ENCODE peak calls at places on chromosomes 11 and 22, in eight cellular contexts. E is A549, M is endothelial cell of umbilical vein, G is HCT116, L is GM12891, P is body of pancreas, X is vagina, U is ovary. K is an unnamed sample.

GRCh38 chr11:108923413-108923812 is 258.5 kb downstream of the DDX10 start:
- DNase-seq in E (no peak), M (peak), G (no peak), L (no peak), P (no peak), X (no peak), U (no peak), K (no peak)

GRCh38 chr11:110472858-110473257 is 43.1 kb downstream of the FDX1 start:
- DNase-seq in E (no peak), M (no peak), G (no peak), L (no peak), P (peak), X (no peak), U (no peak), K (no peak)

GRCh38 chr11:44868021-44868420 is 82.7 kb downstream of the TP53I11 start:
- DNase-seq in E (no peak), M (no peak), G (no peak), L (no peak), P (no peak), X (no peak), U (no peak), K (no peak)

GRCh38 chr22:37594237-37594636 is 14.3 kb upstream of the LGALS2 start:
- DNase-seq in E (no peak), M (no peak), G (no peak), L (no peak), P (no peak), X (no peak), U (no peak), K (no peak)

GRCh38 chr11:763549-764321 is 13.6 kb downstream of the GATD1 start:
- DNase-seq in E (no peak), M (no peak), G (no peak), L (no peak), P (no peak), X (peak), U (no peak), K (no peak)

GRCh38 chr11:48093795-48094642 is 113.7 kb downstream of the PTPRJ start:
- DNase-seq in E (no peak), M (no peak), G (no peak), L (no peak), P (peak), X (no peak), U (no peak), K (no peak)

GRCh38 chr22:21942407-21942895 is 10.2 kb downstream of the PPM1F start:
- DNase-seq in E (peak), M (peak), G (peak), L (no peak), P (peak), X (no peak), U (no peak), K (peak)

GRCh38 chr11:62256281-62256680 is 13.7 kb upstream of the SCGB2A2 start:
- DNase-seq in E (no peak), M (no peak), G (no peak), L (no peak), P (no peak), X (no peak), U (no peak), K (no peak)

GRCh38 chr11:27330633-27331270 is 32.3 kb downstream of the CCDC34 start:
- DNase-seq in E (no peak), M (no peak), G (no peak), L (no peak), P (no peak), X (no peak), U (no peak), K (no peak)

GRCh38 chr11:2464451-2465165 is 19.8 kb downstream of the KCNQ1 start:
- DNase-seq in E (no peak), M (no peak), G (no peak), L (no peak), P (no peak), X (no peak), U (no peak), K (no peak)

GRCh38 chr11:111019931-111020381 is 225.6 kb upstream of the POU2AF2 start:
- DNase-seq in E (no peak), M (no peak), G (no peak), L (no peak), P (peak), X (no peak), U (no peak), K (no peak)

GRCh38 chr11:12430912-12431311 is 53.5 kb downstream of the PARVA start:
- DNase-seq in E (peak), M (peak), G (no peak), L (no peak), P (peak), X (no peak), U (peak), K (peak)

GRCh38 chr11:124799384-124800225 is 601 bp downstream of the MSANTD2 start:
- DNase-seq in E (peak), M (peak), G (no peak), L (peak), P (peak), X (no peak), U (no peak), K (no peak)

GRCh38 chr11:31236052-31236652 is 133.4 kb downstream of the DCDC1 start:
- DNase-seq in E (peak), M (peak), G (peak), L (no peak), P (no peak), X (no peak), U (no peak), K (no peak)

DNA sequence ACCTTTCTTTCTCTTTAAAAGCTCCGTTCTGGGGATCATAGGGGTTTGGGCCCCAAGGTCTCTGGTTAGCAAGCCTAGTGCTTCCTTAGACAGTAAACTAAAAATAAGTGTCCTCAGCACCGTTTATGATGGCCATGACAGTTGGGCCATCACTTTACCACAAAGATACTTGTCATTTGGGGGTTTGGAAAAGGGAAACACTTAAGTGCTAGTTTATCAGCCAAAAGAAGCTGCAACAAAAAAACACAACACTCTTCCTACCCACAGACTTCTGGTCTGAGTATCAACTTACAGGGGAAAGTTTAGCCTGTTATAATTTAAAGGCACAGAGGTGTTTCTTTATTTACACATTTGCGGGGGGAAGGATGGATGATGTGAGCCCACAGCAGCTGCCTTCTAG is 88.4 kb upstream of the CD44 start:
- DNase-seq in E (no peak), M (no peak), G (no peak), L (no peak), P (no peak), X (no peak), U (no peak), K (no peak)
- TF ChIP-seq POLR2A in E (no peak), M (no peak), G (no peak), L (no peak), P (no peak), X (no peak), U (no peak), K (no peak)

DNA sequence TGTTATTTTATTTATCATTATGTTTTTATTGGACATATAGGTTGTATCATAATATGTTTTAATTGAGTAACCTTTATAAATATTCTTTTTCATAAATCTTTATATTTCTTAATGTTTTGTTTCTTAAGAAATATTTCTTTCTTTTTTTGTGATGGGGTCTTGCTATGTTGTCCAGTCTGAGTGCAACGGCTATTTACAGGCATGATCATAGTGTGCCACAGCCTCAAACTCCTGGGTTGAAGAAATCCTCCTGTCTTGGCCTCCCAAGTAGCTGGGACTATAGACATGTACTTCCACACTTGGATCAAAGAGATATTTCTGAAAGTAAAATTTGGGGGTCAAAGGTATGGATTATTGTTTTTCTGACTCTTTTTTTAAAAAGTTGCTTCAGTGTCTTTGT is 53.1 kb downstream of the EHF start:
- DNase-seq in E (no peak), M (no peak), G (no peak), L (no peak), P (no peak), X (no peak), U (no peak), K (no peak)
- TF ChIP-seq POLR2A in E (no peak), M (no peak), G (no peak), L (no peak), P (no peak), X (no peak), U (no peak), K (no peak)

DNA sequence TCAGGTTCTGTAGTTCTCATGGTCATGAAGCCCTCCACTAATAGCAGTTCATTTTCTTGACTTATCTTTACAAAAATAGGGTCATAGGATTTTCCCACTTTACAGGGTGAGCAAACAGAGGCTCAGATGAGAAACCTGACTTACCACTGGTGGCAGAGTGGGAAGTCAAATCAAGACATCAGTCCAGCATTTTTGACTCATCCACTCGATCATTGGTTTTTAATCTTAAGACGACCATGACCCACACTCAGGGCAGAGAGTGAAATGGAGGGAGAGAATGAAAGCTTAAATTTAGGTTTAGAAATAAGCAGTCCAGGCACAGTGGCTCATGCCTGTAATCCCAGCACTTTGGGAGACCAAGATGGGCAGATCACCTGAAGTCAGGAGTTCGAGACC is 42.1 kb downstream of the RTL6 start:
- DNase-seq in E (no peak), M (no peak), G (no peak), L (no peak), P (no peak), X (no peak), U (no peak), K (no peak)
- TF ChIP-seq POLR2A in E (no peak), M (no peak), G (no peak), L (no peak), P (no peak), X (no peak), U (no peak), K (no peak)

DNA sequence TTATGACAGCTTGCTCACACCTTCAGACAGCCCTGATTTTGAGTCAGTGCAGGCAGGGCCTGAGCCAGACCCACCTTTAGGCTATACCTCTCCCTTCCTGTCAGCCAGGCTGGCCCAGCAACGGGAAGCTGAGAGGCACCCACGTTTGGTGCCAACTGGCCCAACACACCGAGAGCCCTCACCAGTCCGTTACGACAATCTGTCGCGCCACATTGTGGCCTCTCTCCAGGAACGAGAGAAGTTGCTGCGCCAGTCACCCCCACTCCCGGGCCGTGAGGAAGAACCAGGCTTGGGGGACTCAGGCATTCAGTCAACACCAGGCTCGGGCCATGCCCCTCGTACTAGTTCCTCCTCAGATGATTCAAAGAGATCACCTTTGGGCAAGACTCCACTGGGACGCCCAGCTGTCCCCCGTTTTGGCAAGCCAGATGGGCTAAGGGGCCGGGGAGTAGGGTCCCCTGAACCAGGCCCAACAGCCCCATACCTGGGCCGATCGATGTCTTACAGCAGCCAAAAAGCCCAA is 13.1 kb downstream of the MED19 start:
- DNase-seq in E (no peak), M (no peak), G (no peak), L (no peak), P (no peak), X (no peak), U (no peak), K (no peak)
- TF ChIP-seq POLR2A in E (no peak), M (no peak), G (no peak), L (no peak), P (no peak), X (no peak), U (no peak), K (no peak)

GRCh38 chr11:102280237-102280833 is 36.9 kb upstream of the BIRC3 start:
- DNase-seq in E (no peak), M (no peak), G (no peak), L (no peak), P (no peak), X (no peak), U (no peak), K (no peak)
- TF ChIP-seq POLR2A in E (no peak), M (no peak), G (no peak), L (no peak), P (no peak), X (no peak), U (no peak), K (no peak)

GRCh38 chr11:65027213-65028067 is at the start of gene SNX15:
- DNase-seq in E (peak), M (peak), G (peak), L (peak), P (peak), X (peak), U (peak), K (peak)
- TF ChIP-seq POLR2A in E (peak), M (peak), G (peak), L (peak), P (peak), X (no peak), U (peak), K (peak)

GRCh38 chr22:36331306-36331911 is 56.4 kb downstream of the MYH9 start:
- DNase-seq in E (peak), M (peak), G (peak), L (peak), P (peak), X (peak), U (peak), K (no peak)
- TF ChIP-seq POLR2A in E (no peak), M (peak), G (no peak), L (peak), P (peak), X (no peak), U (no peak), K (no peak)

GRCh38 chr11:65496304-65497140 is 2.3 kb upstream of the MALAT1 start:
- DNase-seq in E (no peak), M (peak), G (no peak), L (no peak), P (no peak), X (no peak), U (peak), K (no peak)

GRCh38 chr11:65498727-65498976 is 193 bp upstream of the MALAT1 start:
- DNase-seq in E (no peak), M (no peak), G (no peak), L (no peak), P (no peak), X (no peak), U (no peak), K (no peak)

GRCh38 chr11:65498042-65498726 is 661 bp upstream of the MALAT1 start:
- DNase-seq in E (peak), M (no peak), G (no peak), L (no peak), P (peak), X (no peak), U (peak), K (no peak)

GRCh38 chr11:65498977-65499712 is at the start of gene MALAT1:
- DNase-seq in E (peak), M (peak), G (peak), L (no peak), P (peak), X (peak), U (peak), K (no peak)

GRCh38 chr11:65497141-65498041 is 1.5 kb upstream of the MALAT1 start:
- DNase-seq in E (peak), M (peak), G (peak), L (peak), P (peak), X (peak), U (peak), K (no peak)
- TF ChIP-seq POLR2A in E (peak), M (peak), G (no peak), L (no peak), P (peak), X (no peak), U (no peak), K (no peak)

DNA sequence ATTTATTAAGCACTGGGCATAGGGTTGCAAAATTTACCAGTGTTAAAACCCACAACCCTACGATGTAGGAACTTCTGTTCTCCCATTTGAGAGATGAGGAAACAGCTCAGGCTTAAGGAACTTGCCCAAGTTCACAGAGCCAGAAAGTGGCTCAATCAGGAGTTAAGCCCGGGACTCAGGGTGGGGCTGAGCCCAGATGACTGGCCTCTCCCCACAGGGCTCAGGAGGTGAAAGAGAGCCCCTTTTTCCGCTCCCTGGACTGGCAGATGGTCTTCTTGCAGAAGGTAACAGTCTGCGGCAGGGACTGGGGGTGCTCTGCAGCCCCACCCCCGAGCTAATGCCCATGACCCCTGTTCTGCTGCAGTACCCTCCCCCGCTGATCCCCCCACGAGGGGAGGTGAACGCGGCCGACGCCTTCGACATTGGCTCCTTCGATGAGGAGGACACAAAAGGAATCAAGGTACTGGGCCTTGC is 5.6 kb upstream of the ANKRD13D start:
- DNase-seq in E (no peak), M (no peak), G (no peak), L (no peak), P (peak), X (no peak), U (no peak), K (no peak)
- TF ChIP-seq POLR2A in E (no peak), M (no peak), G (no peak), L (no peak), P (no peak), X (no peak), U (no peak), K (no peak)

GRCh38 chr11:122189259-122189658 is 73.2 kb upstream of the BLID start:
- DNase-seq in E (peak), M (peak), G (peak), L (no peak), P (no peak), X (no peak), U (no peak), K (no peak)

GRCh38 chr11:122181893-122182292 is 65.9 kb upstream of the BLID start:
- DNase-seq in E (no peak), M (peak), G (no peak), L (no peak), P (no peak), X (no peak), U (no peak), K (no peak)

GRCh38 chr11:122187373-122188165 is 71.6 kb upstream of the BLID start:
- DNase-seq in E (no peak), M (no peak), G (peak), L (no peak), P (no peak), X (no peak), U (no peak), K (no peak)

GRCh38 chr11:122183933-122184332 is 67.9 kb upstream of the BLID start:
- DNase-seq in E (no peak), M (no peak), G (no peak), L (no peak), P (no peak), X (no peak), U (no peak), K (no peak)

GRCh38 chr11:122186439-122187080 is 70.5 kb upstream of the BLID start:
- DNase-seq in E (peak), M (peak), G (peak), L (no peak), P (no peak), X (no peak), U (no peak), K (no peak)
- TF ChIP-seq POLR2A in E (no peak), M (no peak), G (no peak), L (no peak), P (no peak), X (no peak), U (no peak), K (no peak)

K was measured in H54.